ENCODE peak calls at places on chromosomes 2 and 18, in six cellular contexts. I is PC-9, M is breast epithelium, Y is gastrocnemius medialis, G is K562, O is fibroblast of lung. H is an unnamed sample.

GRCh38 chr2:137837830-137838229 is 126.4 kb upstream of the HNMT start:
- DNase-seq in I (no peak), M (no peak), Y (no peak), G (no peak), O (no peak), H (no peak)

GRCh38 chr2:227115761-227116160 is 48.2 kb downstream of the COL4A4 start:
- DNase-seq in I (no peak), M (no peak), Y (no peak), G (no peak), O (no peak), H (no peak)

GRCh38 chr18:48639772-48640432 is 101.1 kb downstream of the CTIF start:
- DNase-seq in I (no peak), M (no peak), Y (no peak), G (peak), O (no peak), H (peak)

GRCh38 chr18:57516068-57516467 is 70.4 kb downstream of the FECH start:
- DNase-seq in I (no peak), M (no peak), Y (no peak), G (no peak), O (no peak), H (no peak)

GRCh38 chr2:88590998-88591613 is 36.2 kb downstream of the EIF2AK3 start:
- DNase-seq in I (peak), M (no peak), Y (no peak), G (peak), O (peak), H (peak)

GRCh38 chr2:129752686-129753085 is 226.8 kb upstream of the RAB6C start:
- DNase-seq in I (no peak), M (no peak), Y (no peak), G (no peak), O (no peak), H (no peak)

GRCh38 chr2:11861044-11861443 is 114.6 kb downstream of the LPIN1 start:
- DNase-seq in I (no peak), M (no peak), Y (no peak), G (no peak), O (no peak), H (no peak)

GRCh38 chr2:168256448-168256847 is 9.1 kb upstream of the STK39 start:
- DNase-seq in I (peak), M (no peak), Y (no peak), G (no peak), O (no peak), H (no peak)

GRCh38 chr2:219557320-219557719 is 13.5 kb downstream of the TMEM198 start:
- DNase-seq in I (no peak), M (no peak), Y (no peak), G (no peak), O (no peak), H (no peak)

GRCh38 chr2:213490087-213490486 is 205.8 kb downstream of the SPAG16 start:
- DNase-seq in I (no peak), M (no peak), Y (no peak), G (no peak), O (no peak), H (no peak)

GRCh38 chr2:185628985-185629384 is 109.6 kb upstream of the FSIP2 start:
- DNase-seq in I (no peak), M (no peak), Y (no peak), G (no peak), O (no peak), H (peak)

GRCh38 chr2:138086556-138086955 is 122.3 kb downstream of the HNMT start:
- DNase-seq in I (no peak), M (no peak), Y (no peak), G (no peak), O (peak), H (no peak)

GRCh38 chr2:169361706-169362345 is 508 bp downstream of the LRP2 start:
- DNase-seq in I (no peak), M (peak), Y (no peak), G (peak), O (peak), H (peak)

GRCh38 chr18:49716035-49716434 is 97.3 kb downstream of the ACAA2 start:
- DNase-seq in I (no peak), M (no peak), Y (no peak), G (no peak), O (no peak), H (no peak)

GRCh38 chr18:45670281-45670962 is 53.6 kb upstream of the SLC14A1 start:
- DNase-seq in I (no peak), M (no peak), Y (no peak), G (peak), O (peak), H (peak)

GRCh38 chr18:11389281-11389680 is 220.1 kb upstream of the SLC35G4 start:
- DNase-seq in I (no peak), M (no peak), Y (no peak), G (no peak), O (no peak), H (no peak)

GRCh38 chr18:11392974-11393373 is 216.4 kb upstream of the SLC35G4 start:
- DNase-seq in I (no peak), M (no peak), Y (no peak), G (no peak), O (no peak), H (no peak)

GRCh38 chr18:11391636-11392035 is 217.8 kb upstream of the SLC35G4 start:
- DNase-seq in I (no peak), M (no peak), Y (no peak), G (no peak), O (peak), H (no peak)

GRCh38 chr18:11392292-11392691 is 217.1 kb upstream of the SLC35G4 start:
- DNase-seq in I (no peak), M (no peak), Y (no peak), G (peak), O (peak), H (no peak)

GRCh38 chr18:11387880-11388279 is 221.5 kb upstream of the SLC35G4 start:
- DNase-seq in I (no peak), M (no peak), Y (peak), G (peak), O (peak), H (peak)
- TF ChIP-seq CTCF in I (peak), M (peak), Y (peak), G (peak), O (peak), H (no peak)

DNA sequence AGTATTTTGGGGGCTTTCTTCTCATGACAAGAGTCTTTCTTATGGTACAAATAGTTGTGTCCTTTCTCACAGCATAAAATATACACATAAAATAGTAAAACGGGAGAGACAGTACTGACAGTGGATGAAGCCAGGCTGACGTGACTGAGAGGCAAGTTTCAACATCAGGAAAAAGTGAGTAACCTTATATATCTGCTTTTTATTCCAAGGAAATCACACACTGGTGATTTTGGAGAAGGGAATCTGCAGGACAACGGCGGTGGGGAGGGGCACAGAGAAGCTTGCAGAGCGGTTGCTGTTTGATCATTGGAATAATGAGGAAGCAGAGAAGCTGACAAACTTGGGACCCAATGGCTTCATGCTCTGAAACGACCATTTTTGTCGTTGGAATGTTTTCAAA is 130.6 kb upstream of the ZNF236 start:
- DNase-seq in I (no peak), M (no peak), Y (no peak), G (no peak), O (no peak), H (no peak)
- TF ChIP-seq CTCF in I (no peak), M (no peak), Y (no peak), G (no peak), O (no peak), H (no peak)

GRCh38 chr2:199258291-199258690 is 199.4 kb downstream of the SATB2 start:
- DNase-seq in I (no peak), M (no peak), Y (no peak), G (no peak), O (no peak), H (no peak)
- TF ChIP-seq CTCF in I (peak), M (no peak), Y (no peak), G (peak), O (peak), H (no peak)

GRCh38 chr2:190947711-190948251 is 66.2 kb downstream of the STAT1 start:
- DNase-seq in I (peak), M (no peak), Y (no peak), G (no peak), O (peak), H (peak)
- TF ChIP-seq CTCF in I (no peak), M (no peak), Y (no peak), G (no peak), O (peak), H (no peak)

GRCh38 chr18:76658627-76659026 is 163.6 kb upstream of the ZNF516 start:
- DNase-seq in I (no peak), M (no peak), Y (no peak), G (peak), O (peak), H (peak)
- TF ChIP-seq CTCF in I (peak), M (no peak), Y (no peak), G (peak), O (peak), H (peak)

GRCh38 chr2:39514825-39515224 is 77.7 kb upstream of the MAP4K3 start:
- DNase-seq in I (no peak), M (no peak), Y (no peak), G (no peak), O (no peak), H (no peak)
- TF ChIP-seq CTCF in I (no peak), M (no peak), Y (no peak), G (no peak), O (no peak), H (no peak)

GRCh38 chr2:172977330-172978052 is 98.2 kb upstream of the MAP3K20 start:
- DNase-seq in I (no peak), M (no peak), Y (peak), G (no peak), O (no peak), H (peak)
- TF ChIP-seq CTCF in I (no peak), M (peak), Y (peak), G (peak), O (peak), H (no peak)

H was measured in activated CD8-positive, alpha-beta T cell treated with anti-CD3 and anti-CD28 coated beads for 36 hours.